ENCODE peak calls at places on chromosomes 4 and X, in eight cellular contexts. One of them, this sample, is unnamed.

GRCh38 chrX:39705299-39705698 is 392.5 kb downstream of the BCOR start:
- DNase-seq in neuronal stem cell: no peak
- DNase-seq in heart left ventricle: peak
- DNase-seq in gastrocnemius medialis: peak
- DNase-seq in heart right ventricle: peak
- DNase-seq in coronary artery: no peak
- DNase-seq in astrocyte of the cerebellum: peak
- DNase-seq in bronchial epithelial cell: peak
- DNase-seq in this sample: peak

GRCh38 chr4:108315699-108316098 is 147.0 kb upstream of the LEF1 start:
- DNase-seq in neuronal stem cell: no peak
- DNase-seq in heart left ventricle: no peak
- DNase-seq in gastrocnemius medialis: no peak
- DNase-seq in heart right ventricle: no peak
- DNase-seq in coronary artery: no peak
- DNase-seq in astrocyte of the cerebellum: no peak
- DNase-seq in bronchial epithelial cell: no peak
- DNase-seq in this sample: no peak

GRCh38 chr4:76377922-76378321 is 43.0 kb downstream of the CCDC158 start:
- DNase-seq in neuronal stem cell: peak
- DNase-seq in heart left ventricle: no peak
- DNase-seq in gastrocnemius medialis: no peak
- DNase-seq in heart right ventricle: no peak
- DNase-seq in coronary artery: no peak
- DNase-seq in astrocyte of the cerebellum: peak
- DNase-seq in bronchial epithelial cell: peak
- DNase-seq in this sample: peak

GRCh38 chr4:121221608-121222007 is 57.5 kb upstream of the TNIP3 start:
- DNase-seq in neuronal stem cell: no peak
- DNase-seq in heart left ventricle: no peak
- DNase-seq in gastrocnemius medialis: no peak
- DNase-seq in heart right ventricle: no peak
- DNase-seq in coronary artery: no peak
- DNase-seq in astrocyte of the cerebellum: no peak
- DNase-seq in bronchial epithelial cell: no peak
- DNase-seq in this sample: no peak

GRCh38 chr4:7399433-7400234 is 35.1 kb downstream of the PSAPL1 start:
- DNase-seq in neuronal stem cell: no peak
- DNase-seq in heart left ventricle: no peak
- DNase-seq in gastrocnemius medialis: no peak
- DNase-seq in heart right ventricle: no peak
- DNase-seq in coronary artery: peak
- DNase-seq in astrocyte of the cerebellum: no peak
- DNase-seq in bronchial epithelial cell: no peak
- DNase-seq in this sample: peak

GRCh38 chr4:151331276-151332042 is 6.1 kb upstream of the SH3D19 start:
- DNase-seq in neuronal stem cell: no peak
- DNase-seq in heart left ventricle: no peak
- DNase-seq in gastrocnemius medialis: no peak
- DNase-seq in heart right ventricle: no peak
- DNase-seq in coronary artery: no peak
- DNase-seq in astrocyte of the cerebellum: peak
- DNase-seq in bronchial epithelial cell: peak
- DNase-seq in this sample: no peak

GRCh38 chr4:174154455-174154854 is 129.0 kb downstream of the FBXO8 start:
- DNase-seq in neuronal stem cell: no peak
- DNase-seq in heart left ventricle: no peak
- DNase-seq in gastrocnemius medialis: no peak
- DNase-seq in heart right ventricle: no peak
- DNase-seq in coronary artery: no peak
- DNase-seq in astrocyte of the cerebellum: peak
- DNase-seq in bronchial epithelial cell: peak
- DNase-seq in this sample: no peak

GRCh38 chr4:147732516-147733193 is 767 bp downstream of the ARHGAP10 start:
- DNase-seq in neuronal stem cell: peak
- DNase-seq in heart left ventricle: peak
- DNase-seq in gastrocnemius medialis: no peak
- DNase-seq in heart right ventricle: peak
- DNase-seq in coronary artery: peak
- DNase-seq in astrocyte of the cerebellum: no peak
- DNase-seq in bronchial epithelial cell: peak
- DNase-seq in this sample: peak

GRCh38 chr4:182246401-182247205 is 3.4 kb downstream of the TENM3 start:
- DNase-seq in neuronal stem cell: no peak
- DNase-seq in heart left ventricle: no peak
- DNase-seq in gastrocnemius medialis: no peak
- DNase-seq in heart right ventricle: no peak
- DNase-seq in coronary artery: no peak
- DNase-seq in astrocyte of the cerebellum: no peak
- DNase-seq in bronchial epithelial cell: peak
- DNase-seq in this sample: no peak

GRCh38 chr4:20256381-20256881 is 4.7 kb downstream of the SLIT2 start:
- DNase-seq in neuronal stem cell: no peak
- DNase-seq in heart left ventricle: no peak
- DNase-seq in gastrocnemius medialis: no peak
- DNase-seq in heart right ventricle: no peak
- DNase-seq in coronary artery: no peak
- DNase-seq in astrocyte of the cerebellum: no peak
- DNase-seq in bronchial epithelial cell: no peak
- DNase-seq in this sample: no peak

GRCh38 chr4:67446811-67447210 is 98.5 kb downstream of the CENPC start:
- DNase-seq in neuronal stem cell: no peak
- DNase-seq in heart left ventricle: no peak
- DNase-seq in gastrocnemius medialis: no peak
- DNase-seq in heart right ventricle: no peak
- DNase-seq in coronary artery: no peak
- DNase-seq in astrocyte of the cerebellum: no peak
- DNase-seq in bronchial epithelial cell: no peak
- DNase-seq in this sample: no peak

DNA sequence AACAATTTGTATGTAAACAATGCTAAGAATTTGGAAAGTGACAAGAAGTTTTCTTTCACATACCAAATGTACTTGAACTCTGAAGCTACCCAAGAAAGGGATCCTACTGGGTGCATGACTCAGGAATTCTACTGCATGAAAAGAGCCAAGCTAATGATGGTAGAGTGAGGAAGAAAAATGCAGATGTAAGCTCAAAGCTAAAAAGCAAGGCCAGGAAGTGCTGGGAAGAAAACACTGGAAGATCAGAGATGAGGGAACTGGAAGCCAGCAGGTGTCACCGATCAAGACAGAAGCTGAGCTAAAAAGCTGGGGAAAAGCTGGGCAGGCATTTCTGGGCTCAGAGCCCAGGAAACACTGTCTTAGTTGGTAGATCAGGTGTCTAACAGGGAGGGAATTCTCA is 449.1 kb downstream of the NKX6-1 start:
- DNase-seq in neuronal stem cell: peak
- DNase-seq in heart left ventricle: no peak
- DNase-seq in gastrocnemius medialis: no peak
- DNase-seq in heart right ventricle: no peak
- DNase-seq in coronary artery: no peak
- DNase-seq in astrocyte of the cerebellum: no peak
- DNase-seq in bronchial epithelial cell: no peak
- DNase-seq in this sample: peak
- H3K4me3 ChIP-seq in neuronal stem cell: no peak
- H3K4me3 ChIP-seq in heart left ventricle: no peak
- H3K4me3 ChIP-seq in gastrocnemius medialis: no peak
- H3K4me3 ChIP-seq in heart right ventricle: no peak
- H3K4me3 ChIP-seq in coronary artery: no peak
- H3K4me3 ChIP-seq in astrocyte of the cerebellum: no peak
- H3K4me3 ChIP-seq in bronchial epithelial cell: no peak
- H3K4me3 ChIP-seq in this sample: no peak

DNA sequence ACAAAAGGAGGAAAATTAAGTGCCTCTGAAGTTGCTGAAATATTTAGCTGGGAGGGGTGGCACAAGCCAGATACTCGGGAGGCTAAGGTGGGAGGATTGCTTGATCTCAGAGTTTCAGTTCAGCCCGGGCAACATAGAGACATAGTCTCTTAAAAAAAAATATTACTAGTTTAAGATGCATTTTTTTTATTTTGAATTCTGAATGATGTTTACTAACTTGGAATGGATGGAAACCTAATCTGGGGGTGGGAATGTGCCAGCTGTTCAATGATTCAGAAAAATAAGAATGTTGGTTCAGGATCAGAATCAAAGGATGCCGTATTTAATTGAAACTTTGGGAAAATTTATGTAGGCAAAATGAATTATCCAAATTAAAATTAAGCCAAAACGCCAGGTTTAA is 167.2 kb upstream of the ANK2 start:
- DNase-seq in neuronal stem cell: no peak
- DNase-seq in heart left ventricle: no peak
- DNase-seq in gastrocnemius medialis: no peak
- DNase-seq in heart right ventricle: no peak
- DNase-seq in coronary artery: no peak
- DNase-seq in astrocyte of the cerebellum: no peak
- DNase-seq in bronchial epithelial cell: no peak
- DNase-seq in this sample: no peak
- H3K4me3 ChIP-seq in neuronal stem cell: no peak
- H3K4me3 ChIP-seq in heart left ventricle: peak
- H3K4me3 ChIP-seq in gastrocnemius medialis: peak
- H3K4me3 ChIP-seq in heart right ventricle: peak
- H3K4me3 ChIP-seq in coronary artery: peak
- H3K4me3 ChIP-seq in astrocyte of the cerebellum: no peak
- H3K4me3 ChIP-seq in bronchial epithelial cell: no peak
- H3K4me3 ChIP-seq in this sample: no peak

DNA sequence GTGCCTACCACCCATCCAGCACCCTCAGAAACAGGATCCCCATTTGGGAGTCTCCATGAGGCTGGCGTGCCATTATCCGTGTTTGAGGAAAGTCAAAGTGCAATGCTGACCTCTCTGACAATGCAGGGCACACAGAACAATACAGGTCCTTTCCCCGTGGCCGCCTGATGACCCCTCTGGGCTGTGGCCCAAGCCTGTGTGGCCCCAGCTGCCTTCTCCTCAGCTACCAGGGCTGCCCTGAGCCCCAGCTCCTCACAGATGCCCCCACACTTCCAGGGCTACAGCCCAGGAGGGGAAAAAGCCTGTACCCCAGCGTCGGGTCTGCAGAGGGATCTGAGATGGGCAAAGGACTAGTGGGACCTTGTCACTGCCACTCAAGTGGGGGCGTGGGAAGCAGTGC is 15.5 kb downstream of the ZFYVE28 start:
- DNase-seq in neuronal stem cell: no peak
- DNase-seq in heart left ventricle: no peak
- DNase-seq in gastrocnemius medialis: no peak
- DNase-seq in heart right ventricle: no peak
- DNase-seq in coronary artery: no peak
- DNase-seq in astrocyte of the cerebellum: no peak
- DNase-seq in bronchial epithelial cell: no peak
- DNase-seq in this sample: no peak
- H3K4me3 ChIP-seq in neuronal stem cell: peak
- H3K4me3 ChIP-seq in heart left ventricle: no peak
- H3K4me3 ChIP-seq in gastrocnemius medialis: peak
- H3K4me3 ChIP-seq in heart right ventricle: no peak
- H3K4me3 ChIP-seq in coronary artery: peak
- H3K4me3 ChIP-seq in astrocyte of the cerebellum: no peak
- H3K4me3 ChIP-seq in bronchial epithelial cell: no peak
- H3K4me3 ChIP-seq in this sample: no peak

DNA sequence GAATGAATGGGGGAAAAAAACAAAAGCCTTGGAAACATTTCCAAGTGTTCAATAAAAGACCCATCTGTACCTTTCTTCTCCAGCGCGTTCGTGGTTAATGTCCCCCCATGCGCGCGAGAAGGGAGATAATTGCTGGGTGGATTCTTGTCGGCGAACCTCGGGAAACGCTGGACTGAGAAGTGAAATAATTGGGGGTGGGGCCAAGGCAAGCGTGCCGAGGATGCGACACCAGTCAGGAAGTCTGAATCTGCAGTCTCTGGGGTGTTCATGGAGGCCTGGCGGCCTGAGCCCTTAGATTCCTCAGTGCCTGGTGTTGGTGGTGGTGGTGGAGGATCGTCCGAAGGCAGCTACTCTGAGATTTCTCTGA is 5.3 kb upstream of the ARX start:
- DNase-seq in neuronal stem cell: no peak
- DNase-seq in heart left ventricle: no peak
- DNase-seq in gastrocnemius medialis: no peak
- DNase-seq in heart right ventricle: no peak
- DNase-seq in coronary artery: no peak
- DNase-seq in astrocyte of the cerebellum: no peak
- DNase-seq in bronchial epithelial cell: no peak
- DNase-seq in this sample: peak
- H3K4me3 ChIP-seq in neuronal stem cell: no peak
- H3K4me3 ChIP-seq in heart left ventricle: no peak
- H3K4me3 ChIP-seq in gastrocnemius medialis: no peak
- H3K4me3 ChIP-seq in heart right ventricle: no peak
- H3K4me3 ChIP-seq in coronary artery: no peak
- H3K4me3 ChIP-seq in astrocyte of the cerebellum: no peak
- H3K4me3 ChIP-seq in bronchial epithelial cell: no peak
- H3K4me3 ChIP-seq in this sample: peak

DNA sequence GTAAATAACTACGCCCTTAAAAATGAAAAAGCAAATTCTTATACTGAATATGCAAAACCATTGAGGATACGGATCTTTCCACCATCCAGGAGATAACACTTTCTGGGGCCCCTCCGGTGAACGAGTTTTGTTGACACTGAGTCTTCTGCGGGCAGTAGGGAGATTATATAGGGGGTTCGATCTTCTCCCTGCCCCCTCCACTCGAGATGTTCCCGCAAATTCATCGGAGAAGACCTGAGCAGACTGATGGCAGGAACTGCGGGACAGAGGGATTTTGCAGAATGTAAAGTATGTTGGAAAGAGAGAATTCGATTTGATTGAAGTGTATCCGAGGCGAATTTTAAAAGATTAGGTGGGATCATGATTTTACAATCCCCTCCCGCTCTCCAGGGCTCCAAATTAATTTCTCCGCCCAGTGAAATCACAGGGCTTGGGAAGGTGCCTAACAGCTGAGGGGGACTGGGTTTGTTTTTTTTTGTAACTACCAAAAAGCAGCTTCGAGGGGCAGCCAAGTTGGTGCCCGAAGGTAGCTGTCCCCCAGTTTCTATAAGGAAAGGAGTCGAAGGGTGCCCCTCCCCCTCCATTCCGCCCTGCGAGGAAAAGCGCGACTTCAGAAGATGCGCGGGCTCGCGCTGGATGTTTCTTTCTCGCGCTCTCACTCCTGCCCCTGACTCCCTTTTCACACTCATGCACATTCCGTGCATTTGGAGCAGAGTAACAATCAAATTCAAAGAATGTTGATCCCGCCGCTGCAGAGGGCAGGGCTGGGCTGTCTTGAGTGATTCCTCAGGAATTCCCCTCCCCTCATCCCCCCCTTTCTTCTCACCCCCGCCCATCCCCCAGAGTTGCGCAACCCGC is 1.2 kb downstream of the TMEM255A start:
- DNase-seq in neuronal stem cell: peak
- DNase-seq in heart left ventricle: no peak
- DNase-seq in gastrocnemius medialis: no peak
- DNase-seq in heart right ventricle: no peak
- DNase-seq in coronary artery: no peak
- DNase-seq in astrocyte of the cerebellum: no peak
- DNase-seq in bronchial epithelial cell: no peak
- DNase-seq in this sample: no peak
- H3K4me3 ChIP-seq in neuronal stem cell: peak
- H3K4me3 ChIP-seq in heart left ventricle: peak
- H3K4me3 ChIP-seq in gastrocnemius medialis: peak
- H3K4me3 ChIP-seq in heart right ventricle: peak
- H3K4me3 ChIP-seq in coronary artery: peak
- H3K4me3 ChIP-seq in astrocyte of the cerebellum: peak
- H3K4me3 ChIP-seq in bronchial epithelial cell: peak
- H3K4me3 ChIP-seq in this sample: peak

GRCh38 chr4:139247656-139248238 is 32.3 kb downstream of the MGARP start:
- DNase-seq in neuronal stem cell: no peak
- DNase-seq in heart left ventricle: no peak
- DNase-seq in gastrocnemius medialis: no peak
- DNase-seq in heart right ventricle: no peak
- DNase-seq in coronary artery: no peak
- DNase-seq in astrocyte of the cerebellum: no peak
- DNase-seq in bronchial epithelial cell: no peak
- DNase-seq in this sample: no peak
- H3K4me3 ChIP-seq in neuronal stem cell: no peak
- H3K4me3 ChIP-seq in heart left ventricle: no peak
- H3K4me3 ChIP-seq in gastrocnemius medialis: no peak
- H3K4me3 ChIP-seq in heart right ventricle: no peak
- H3K4me3 ChIP-seq in coronary artery: no peak
- H3K4me3 ChIP-seq in astrocyte of the cerebellum: no peak
- H3K4me3 ChIP-seq in bronchial epithelial cell: no peak
- H3K4me3 ChIP-seq in this sample: no peak